ENCODE peak calls at places on chromosomes 2 and 18, in four cellular contexts. K is NCI-H1694, F is BJ, T is heart left ventricle. E is an unnamed sample.
A peak's percentile ranks its signal among the peaks of the same experiment; 100 is the strongest.

GRCh38 chr2:70142590-70143313 is 48.1 kb downstream of the C2orf42 start:
- DNase-seq in K (peak; percentile 97), F (peak; percentile 89), T (peak; percentile 100), E (peak; percentile 96)

GRCh38 chr2:56580242-56580641 is 396.5 kb downstream of the CCDC85A start:
- DNase-seq in K (no peak), F (peak; percentile 47), T (no peak), E (no peak)

GRCh38 chr18:29418136-29418535 is 1241.2 kb upstream of the CDH2 start:
- DNase-seq in K (no peak), F (peak; percentile 50), T (no peak), E (no peak)

GRCh38 chr2:129767987-129768386 is 211.5 kb upstream of the RAB6C start:
- DNase-seq in K (no peak), F (no peak), T (no peak), E (no peak)

GRCh38 chr2:28810384-28811285 is at the start of gene SPDYA:
- DNase-seq in K (no peak), F (no peak), T (peak; percentile 86), E (peak; percentile 45)

GRCh38 chr18:63238711-63239110 is 80.9 kb downstream of the BCL2 start:
- DNase-seq in K (no peak), F (no peak), T (no peak), E (no peak)

GRCh38 chr2:188628989-188629889 is 337.6 kb downstream of the GULP1 start:
- DNase-seq in K (no peak), F (peak; percentile 90), T (no peak), E (no peak)

GRCh38 chr2:191740016-191740419 is 62.1 kb downstream of the NABP1 start:
- DNase-seq in K (no peak), F (no peak), T (no peak), E (no peak)

GRCh38 chr2:73020657-73021370 is 50.7 kb downstream of the SFXN5 start:
- DNase-seq in K (no peak), F (peak; percentile 22), T (no peak), E (no peak)

GRCh38 chr2:62149708-62150107 is 46.2 kb upstream of the B3GNT2 start:
- DNase-seq in K (no peak), F (peak; percentile 65), T (no peak), E (no peak)

GRCh38 chr2:23905155-23905554 is 21.8 kb downstream of the ATAD2B start:
- DNase-seq in K (no peak), F (no peak), T (no peak), E (no peak)

GRCh38 chr18:24204904-24205303 is 66.0 kb downstream of the CABYR start:
- DNase-seq in K (no peak), F (no peak), T (no peak), E (no peak)

GRCh38 chr18:58336605-58337004 is 292.3 kb downstream of the ALPK2 start:
- DNase-seq in K (no peak), F (no peak), T (no peak), E (no peak)

GRCh38 chr2:232339121-232340081 is 39.1 kb upstream of the ALPP start:
- DNase-seq in K (no peak), F (no peak), T (peak; percentile 39), E (no peak)

GRCh38 chr2:246489-247145 is 17.2 kb downstream of the SH3YL1 start:
- DNase-seq in K (peak; percentile 87), F (peak; percentile 17), T (no peak), E (no peak)

GRCh38 chr2:154978244-154978643 is 279.7 kb downstream of the KCNJ3 start:
- DNase-seq in K (no peak), F (peak; percentile 9), T (no peak), E (no peak)

GRCh38 chr2:132669854-132670103 is 226 bp downstream of the LYPD1 start:
- DNase-seq in K (no peak), F (no peak), T (no peak), E (no peak)

GRCh38 chr18:11676386-11676785 is 12.7 kb upstream of the GNAL start:
- DNase-seq in K (no peak), F (no peak), T (no peak), E (no peak)

GRCh38 chr18:8477615-8478014 is 131.6 kb upstream of the RAB12 start:
- DNase-seq in K (no peak), F (no peak), T (no peak), E (no peak)

GRCh38 chr2:31675485-31675901 is 94.8 kb upstream of the SRD5A2 start:
- DNase-seq in K (no peak), F (no peak), T (no peak), E (no peak)

GRCh38 chr2:119338826-119339561 is 27.6 kb downstream of the C2orf76 start:
- DNase-seq in K (no peak), F (no peak), T (no peak), E (no peak)

GRCh38 chr18:73908323-73908722 is 239.3 kb downstream of the FBXO15 start:
- DNase-seq in K (no peak), F (no peak), T (no peak), E (no peak)

GRCh38 chr2:65576861-65577601 is 144.6 kb upstream of the SPRED2 start:
- DNase-seq in K (no peak), F (peak; percentile 81), T (no peak), E (no peak)

GRCh38 chr18:12305930-12306629 is 2.0 kb upstream of the TUBB6 start:
- DNase-seq in K (no peak), F (no peak), T (no peak), E (peak; percentile 14)

GRCh38 chr2:127658146-127658545 is 12.2 kb downstream of the GPR17 start:
- DNase-seq in K (no peak), F (no peak), T (no peak), E (no peak)

GRCh38 chr2:48131503-48132293 is 225.4 kb upstream of the FBXO11 start:
- DNase-seq in K (peak; percentile 70), F (peak; percentile 83), T (no peak), E (no peak)

GRCh38 chr2:165952600-165953210 is 871 bp downstream of the TTC21B start:
- DNase-seq in K (no peak), F (peak; percentile 6), T (no peak), E (no peak)

GRCh38 chr2:101151859-101152194 is 645 bp upstream of the TBC1D8 start:
- DNase-seq in K (no peak), F (no peak), T (no peak), E (no peak)

GRCh38 chr18:76752400-76752799 is 70.0 kb upstream of the ZNF236 start:
- DNase-seq in K (no peak), F (no peak), T (no peak), E (no peak)

GRCh38 chr2:154686162-154686561 is 12.3 kb upstream of the KCNJ3 start:
- DNase-seq in K (no peak), F (no peak), T (no peak), E (no peak)

GRCh38 chr2:239396881-239397681 is 3.7 kb downstream of the HDAC4 start:
- DNase-seq in K (no peak), F (no peak), T (no peak), E (no peak)

GRCh38 chr2:215619022-215619958 is 183.4 kb upstream of the FN1 start:
- DNase-seq in K (peak; percentile 52), F (no peak), T (no peak), E (no peak)

GRCh38 chr2:236166781-236167296 is 1.3 kb downstream of the GBX2 start:
- DNase-seq in K (peak; percentile 10), F (no peak), T (no peak), E (no peak)

GRCh38 chr18:44904768-44905167 is 224.1 kb downstream of the SETBP1 start:
- DNase-seq in K (no peak), F (no peak), T (no peak), E (no peak)

GRCh38 chr2:101147971-101148370 is 3.2 kb downstream of the TBC1D8 start:
- DNase-seq in K (no peak), F (no peak), T (no peak), E (no peak)

GRCh38 chr2:239445771-239446524 is 45.1 kb upstream of the HDAC4 start:
- DNase-seq in K (no peak), F (no peak), T (no peak), E (no peak)

GRCh38 chr2:216059233-216059834 is 22.3 kb downstream of the PECR start:
- DNase-seq in K (no peak), F (no peak), T (no peak), E (no peak)

GRCh38 chr2:239321596-239322413 is 79.0 kb downstream of the HDAC4 start:
- DNase-seq in K (no peak), F (no peak), T (no peak), E (peak; percentile 12)

GRCh38 chr2:96965781-96966514 is 20.4 kb downstream of the FAM178B start:
- DNase-seq in K (no peak), F (no peak), T (no peak), E (no peak)